ENCODE peak calls at places on chromosome 6, in nine cellular contexts. One of them, this sample, is unnamed.

GRCh38 chr6:3749991-3750323 is 1.6 kb downstream of the PXDC1 start:
- DNase-seq in upper lobe of right lung: no peak
- DNase-seq in choroid plexus epithelial cell: peak
- DNase-seq in CD8-positive, alpha-beta T cell: no peak
- DNase-seq in gastrocnemius medialis: peak
- DNase-seq in Panc1: no peak
- DNase-seq in mucosa of descending colon: peak
- DNase-seq in cardiac muscle cell: no peak
- DNase-seq in HFF-Myc: no peak
- DNase-seq in this sample: peak

GRCh38 chr6:16723833-16724232 is 37.4 kb downstream of the ATXN1 start:
- DNase-seq in cardiac muscle cell: peak
- DNase-seq in HFF-Myc: peak
- DNase-seq in upper lobe of right lung: no peak
- DNase-seq in CD8-positive, alpha-beta T cell: no peak
- DNase-seq in choroid plexus epithelial cell: peak
- DNase-seq in mucosa of descending colon: no peak
- DNase-seq in gastrocnemius medialis: no peak
- DNase-seq in Panc1: peak
- DNase-seq in this sample: peak

GRCh38 chr6:11650711-11651110 is 113.2 kb downstream of the TMEM170B start:
- DNase-seq in gastrocnemius medialis: no peak
- DNase-seq in cardiac muscle cell: no peak
- DNase-seq in CD8-positive, alpha-beta T cell: no peak
- DNase-seq in Panc1: no peak
- DNase-seq in HFF-Myc: no peak
- DNase-seq in choroid plexus epithelial cell: peak
- DNase-seq in upper lobe of right lung: no peak
- DNase-seq in mucosa of descending colon: no peak
- DNase-seq in this sample: no peak

GRCh38 chr6:168061269-168062210 is 17.5 kb downstream of the FRMD1 start:
- DNase-seq in HFF-Myc: no peak
- DNase-seq in mucosa of descending colon: peak
- DNase-seq in cardiac muscle cell: no peak
- DNase-seq in choroid plexus epithelial cell: no peak
- DNase-seq in Panc1: no peak
- DNase-seq in CD8-positive, alpha-beta T cell: no peak
- DNase-seq in gastrocnemius medialis: no peak
- DNase-seq in upper lobe of right lung: no peak
- DNase-seq in this sample: no peak

GRCh38 chr6:125099211-125100017 is 54.2 kb upstream of the TPD52L1 start:
- DNase-seq in gastrocnemius medialis: peak
- DNase-seq in upper lobe of right lung: peak
- DNase-seq in Panc1: no peak
- DNase-seq in CD8-positive, alpha-beta T cell: no peak
- DNase-seq in choroid plexus epithelial cell: peak
- DNase-seq in cardiac muscle cell: peak
- DNase-seq in mucosa of descending colon: peak
- DNase-seq in HFF-Myc: peak
- DNase-seq in this sample: peak

GRCh38 chr6:116611020-116611419 is 5.3 kb upstream of the RSPH4A start:
- DNase-seq in gastrocnemius medialis: no peak
- DNase-seq in HFF-Myc: no peak
- DNase-seq in upper lobe of right lung: no peak
- DNase-seq in cardiac muscle cell: no peak
- DNase-seq in CD8-positive, alpha-beta T cell: no peak
- DNase-seq in choroid plexus epithelial cell: no peak
- DNase-seq in mucosa of descending colon: no peak
- DNase-seq in Panc1: no peak
- DNase-seq in this sample: no peak

GRCh38 chr6:31765910-31766794 is 3.7 kb downstream of the SAPCD1 start:
- DNase-seq in choroid plexus epithelial cell: no peak
- DNase-seq in CD8-positive, alpha-beta T cell: no peak
- DNase-seq in mucosa of descending colon: no peak
- DNase-seq in HFF-Myc: no peak
- DNase-seq in Panc1: no peak
- DNase-seq in upper lobe of right lung: no peak
- DNase-seq in gastrocnemius medialis: no peak
- DNase-seq in cardiac muscle cell: peak
- DNase-seq in this sample: no peak

GRCh38 chr6:149032599-149033405 is 284.7 kb upstream of the TAB2 start:
- DNase-seq in CD8-positive, alpha-beta T cell: no peak
- DNase-seq in upper lobe of right lung: no peak
- DNase-seq in Panc1: no peak
- DNase-seq in HFF-Myc: peak
- DNase-seq in gastrocnemius medialis: no peak
- DNase-seq in mucosa of descending colon: no peak
- DNase-seq in cardiac muscle cell: no peak
- DNase-seq in choroid plexus epithelial cell: peak
- DNase-seq in this sample: peak

GRCh38 chr6:139821669-139822223 is 447.3 kb upstream of the CITED2 start:
- DNase-seq in cardiac muscle cell: no peak
- DNase-seq in choroid plexus epithelial cell: no peak
- DNase-seq in HFF-Myc: no peak
- DNase-seq in gastrocnemius medialis: no peak
- DNase-seq in upper lobe of right lung: no peak
- DNase-seq in Panc1: no peak
- DNase-seq in CD8-positive, alpha-beta T cell: no peak
- DNase-seq in mucosa of descending colon: no peak
- DNase-seq in this sample: no peak

GRCh38 chr6:112030206-112030932 is 23.5 kb upstream of the CCN6 start:
- DNase-seq in gastrocnemius medialis: no peak
- DNase-seq in cardiac muscle cell: no peak
- DNase-seq in CD8-positive, alpha-beta T cell: no peak
- DNase-seq in upper lobe of right lung: no peak
- DNase-seq in HFF-Myc: no peak
- DNase-seq in mucosa of descending colon: peak
- DNase-seq in Panc1: no peak
- DNase-seq in choroid plexus epithelial cell: no peak
- DNase-seq in this sample: no peak

GRCh38 chr6:130431346-130431745 is 65.5 kb downstream of the TMEM200A start:
- DNase-seq in mucosa of descending colon: no peak
- DNase-seq in gastrocnemius medialis: no peak
- DNase-seq in choroid plexus epithelial cell: peak
- DNase-seq in HFF-Myc: no peak
- DNase-seq in CD8-positive, alpha-beta T cell: no peak
- DNase-seq in Panc1: no peak
- DNase-seq in cardiac muscle cell: no peak
- DNase-seq in upper lobe of right lung: no peak
- DNase-seq in this sample: no peak

GRCh38 chr6:133241088-133241900 is at the start of gene EYA4:
- DNase-seq in cardiac muscle cell: peak
- DNase-seq in HFF-Myc: no peak
- DNase-seq in choroid plexus epithelial cell: peak
- DNase-seq in upper lobe of right lung: peak
- DNase-seq in gastrocnemius medialis: peak
- DNase-seq in CD8-positive, alpha-beta T cell: no peak
- DNase-seq in Panc1: no peak
- DNase-seq in mucosa of descending colon: no peak
- DNase-seq in this sample: peak
- TF ChIP-seq CTCF in cardiac muscle cell: no peak
- TF ChIP-seq CTCF in HFF-Myc: no peak
- TF ChIP-seq CTCF in choroid plexus epithelial cell: no peak
- TF ChIP-seq CTCF in upper lobe of right lung: no peak
- TF ChIP-seq CTCF in gastrocnemius medialis: no peak
- TF ChIP-seq CTCF in CD8-positive, alpha-beta T cell: no peak
- TF ChIP-seq CTCF in Panc1: no peak
- TF ChIP-seq CTCF in mucosa of descending colon: no peak
- TF ChIP-seq CTCF in this sample: no peak

GRCh38 chr6:6736753-6737654 is 148.5 kb downstream of the LY86 start:
- DNase-seq in upper lobe of right lung: peak
- DNase-seq in cardiac muscle cell: no peak
- DNase-seq in choroid plexus epithelial cell: peak
- DNase-seq in CD8-positive, alpha-beta T cell: no peak
- DNase-seq in Panc1: no peak
- DNase-seq in gastrocnemius medialis: peak
- DNase-seq in mucosa of descending colon: no peak
- DNase-seq in HFF-Myc: peak
- DNase-seq in this sample: peak
- H3K4me3 ChIP-seq in upper lobe of right lung: peak
- H3K4me3 ChIP-seq in cardiac muscle cell: no peak
- H3K4me3 ChIP-seq in choroid plexus epithelial cell: peak
- H3K4me3 ChIP-seq in CD8-positive, alpha-beta T cell: no peak
- H3K4me3 ChIP-seq in Panc1: no peak
- H3K4me3 ChIP-seq in gastrocnemius medialis: peak
- H3K4me3 ChIP-seq in mucosa of descending colon: no peak
- H3K4me3 ChIP-seq in HFF-Myc: peak
- H3K4me3 ChIP-seq in this sample: peak

DNA sequence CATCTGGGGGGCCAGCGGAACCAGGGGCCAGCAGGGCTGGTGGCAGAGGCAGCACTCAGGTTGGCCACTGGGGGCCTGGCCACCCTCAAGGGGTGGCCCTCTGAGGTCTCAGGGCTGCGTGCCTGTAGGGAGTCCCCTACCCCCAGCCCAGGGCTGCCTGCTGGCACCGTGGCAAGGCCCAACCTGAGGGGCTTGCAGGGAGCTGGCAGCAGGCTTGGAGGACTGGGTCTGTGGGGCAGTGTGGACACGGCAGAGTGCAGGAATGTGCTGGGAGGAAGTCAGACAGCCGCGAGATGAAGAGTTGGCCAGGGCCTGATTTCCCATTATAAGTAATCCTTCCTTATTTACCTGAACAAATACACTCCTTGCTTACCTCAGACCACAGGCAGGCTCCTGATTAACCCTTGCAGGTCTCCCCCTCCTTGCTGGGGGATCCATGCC is at the start of gene SPDEF:
- DNase-seq in cardiac muscle cell: no peak
- DNase-seq in mucosa of descending colon: peak
- DNase-seq in gastrocnemius medialis: no peak
- DNase-seq in upper lobe of right lung: no peak
- DNase-seq in choroid plexus epithelial cell: peak
- DNase-seq in HFF-Myc: no peak
- DNase-seq in Panc1: no peak
- DNase-seq in CD8-positive, alpha-beta T cell: no peak
- DNase-seq in this sample: no peak
- TF ChIP-seq CTCF in cardiac muscle cell: no peak
- TF ChIP-seq CTCF in mucosa of descending colon: no peak
- TF ChIP-seq CTCF in gastrocnemius medialis: no peak
- TF ChIP-seq CTCF in upper lobe of right lung: no peak
- TF ChIP-seq CTCF in choroid plexus epithelial cell: no peak
- TF ChIP-seq CTCF in HFF-Myc: no peak
- TF ChIP-seq CTCF in Panc1: no peak
- TF ChIP-seq CTCF in CD8-positive, alpha-beta T cell: no peak
- TF ChIP-seq CTCF in this sample: no peak

GRCh38 chr6:28280595-28281287 is 631 bp upstream of the PGBD1 start:
- DNase-seq in CD8-positive, alpha-beta T cell: no peak
- DNase-seq in gastrocnemius medialis: no peak
- DNase-seq in upper lobe of right lung: no peak
- DNase-seq in Panc1: no peak
- DNase-seq in cardiac muscle cell: no peak
- DNase-seq in HFF-Myc: no peak
- DNase-seq in choroid plexus epithelial cell: no peak
- DNase-seq in mucosa of descending colon: no peak
- DNase-seq in this sample: no peak

GRCh38 chr6:28281288-28282064 is at the start of gene PGBD1:
- DNase-seq in HFF-Myc: no peak
- DNase-seq in Panc1: no peak
- DNase-seq in mucosa of descending colon: peak
- DNase-seq in gastrocnemius medialis: peak
- DNase-seq in cardiac muscle cell: peak
- DNase-seq in choroid plexus epithelial cell: peak
- DNase-seq in CD8-positive, alpha-beta T cell: peak
- DNase-seq in upper lobe of right lung: peak
- DNase-seq in this sample: peak

GRCh38 chr6:28277746-28278145 is 3.6 kb upstream of the PGBD1 start:
- DNase-seq in cardiac muscle cell: no peak
- DNase-seq in Panc1: no peak
- DNase-seq in CD8-positive, alpha-beta T cell: no peak
- DNase-seq in gastrocnemius medialis: no peak
- DNase-seq in upper lobe of right lung: no peak
- DNase-seq in HFF-Myc: no peak
- DNase-seq in mucosa of descending colon: no peak
- DNase-seq in choroid plexus epithelial cell: no peak
- DNase-seq in this sample: no peak

GRCh38 chr6:28282923-28283322 is 1.6 kb downstream of the PGBD1 start:
- DNase-seq in cardiac muscle cell: no peak
- DNase-seq in CD8-positive, alpha-beta T cell: no peak
- DNase-seq in gastrocnemius medialis: no peak
- DNase-seq in HFF-Myc: no peak
- DNase-seq in mucosa of descending colon: no peak
- DNase-seq in Panc1: no peak
- DNase-seq in choroid plexus epithelial cell: peak
- DNase-seq in upper lobe of right lung: no peak
- DNase-seq in this sample: peak
- H3K4me3 ChIP-seq in cardiac muscle cell: no peak
- H3K4me3 ChIP-seq in CD8-positive, alpha-beta T cell: no peak
- H3K4me3 ChIP-seq in gastrocnemius medialis: no peak
- H3K4me3 ChIP-seq in HFF-Myc: no peak
- H3K4me3 ChIP-seq in mucosa of descending colon: no peak
- H3K4me3 ChIP-seq in Panc1: no peak
- H3K4me3 ChIP-seq in choroid plexus epithelial cell: no peak
- H3K4me3 ChIP-seq in upper lobe of right lung: no peak
- H3K4me3 ChIP-seq in this sample: no peak

GRCh38 chr6:108133594-108134179 is 32.1 kb upstream of the NR2E1 start:
- DNase-seq in Panc1: no peak
- DNase-seq in CD8-positive, alpha-beta T cell: no peak
- DNase-seq in upper lobe of right lung: peak
- DNase-seq in choroid plexus epithelial cell: peak
- DNase-seq in mucosa of descending colon: peak
- DNase-seq in gastrocnemius medialis: peak
- DNase-seq in HFF-Myc: no peak
- DNase-seq in cardiac muscle cell: peak
- DNase-seq in this sample: peak
- TF ChIP-seq CTCF in Panc1: no peak
- TF ChIP-seq CTCF in CD8-positive, alpha-beta T cell: no peak
- TF ChIP-seq CTCF in upper lobe of right lung: no peak
- TF ChIP-seq CTCF in choroid plexus epithelial cell: no peak
- TF ChIP-seq CTCF in mucosa of descending colon: no peak
- TF ChIP-seq CTCF in gastrocnemius medialis: no peak
- TF ChIP-seq CTCF in HFF-Myc: no peak
- TF ChIP-seq CTCF in cardiac muscle cell: no peak
- TF ChIP-seq CTCF in this sample: no peak

This sample was measured in fibroblast of mammary gland.